ENCODE peak calls at places on chromosomes 4 and X, in four cellular contexts. One of them, this sample, is unnamed.

GRCh38 chr4:126209117-126209516 is 894.4 kb downstream of the FAT4 start:
- DNase-seq in foreskin fibroblast: peak
- DNase-seq in activated CD4-positive, CD25-positive, alpha-beta regulatory T cell treated with anti-CD3 and anti-CD28 coated beads, Interleukin-2, amount 50 U/mL, for 16 hours: no peak
- DNase-seq in substantia nigra: no peak
- DNase-seq in this sample: no peak

GRCh38 chrX:130282151-130282550 is 13.5 kb upstream of the ZNF280C start:
- DNase-seq in foreskin fibroblast: no peak
- DNase-seq in activated CD4-positive, CD25-positive, alpha-beta regulatory T cell treated with anti-CD3 and anti-CD28 coated beads, Interleukin-2, amount 50 U/mL, for 16 hours: no peak
- DNase-seq in substantia nigra: no peak
- DNase-seq in this sample: no peak

GRCh38 chr4:82865592-82865991 is 25.4 kb downstream of the SEC31A start:
- DNase-seq in foreskin fibroblast: peak
- DNase-seq in substantia nigra: no peak
- DNase-seq in activated CD4-positive, CD25-positive, alpha-beta regulatory T cell treated with anti-CD3 and anti-CD28 coated beads, Interleukin-2, amount 50 U/mL, for 16 hours: no peak
- DNase-seq in this sample: no peak

GRCh38 chr4:170025523-170026252 is 507 bp downstream of the MFAP3L start:
- DNase-seq in substantia nigra: peak
- DNase-seq in activated CD4-positive, CD25-positive, alpha-beta regulatory T cell treated with anti-CD3 and anti-CD28 coated beads, Interleukin-2, amount 50 U/mL, for 16 hours: no peak
- DNase-seq in foreskin fibroblast: peak
- DNase-seq in this sample: no peak

GRCh38 chr4:69909195-69909594 is 21.7 kb upstream of the CSN1S1 start:
- DNase-seq in foreskin fibroblast: no peak
- DNase-seq in substantia nigra: no peak
- DNase-seq in activated CD4-positive, CD25-positive, alpha-beta regulatory T cell treated with anti-CD3 and anti-CD28 coated beads, Interleukin-2, amount 50 U/mL, for 16 hours: no peak
- DNase-seq in this sample: no peak

GRCh38 chr4:53015681-53016080 is 153.6 kb downstream of the RASL11B start:
- DNase-seq in activated CD4-positive, CD25-positive, alpha-beta regulatory T cell treated with anti-CD3 and anti-CD28 coated beads, Interleukin-2, amount 50 U/mL, for 16 hours: no peak
- DNase-seq in substantia nigra: no peak
- DNase-seq in foreskin fibroblast: peak
- DNase-seq in this sample: no peak

GRCh38 chrX:2933125-2933900 is 4.2 kb upstream of the ARSD start:
- DNase-seq in activated CD4-positive, CD25-positive, alpha-beta regulatory T cell treated with anti-CD3 and anti-CD28 coated beads, Interleukin-2, amount 50 U/mL, for 16 hours: no peak
- DNase-seq in substantia nigra: no peak
- DNase-seq in foreskin fibroblast: no peak
- DNase-seq in this sample: no peak

GRCh38 chr4:152309418-152309817 is 226.5 kb downstream of the FBXW7 start:
- DNase-seq in foreskin fibroblast: no peak
- DNase-seq in substantia nigra: no peak
- DNase-seq in activated CD4-positive, CD25-positive, alpha-beta regulatory T cell treated with anti-CD3 and anti-CD28 coated beads, Interleukin-2, amount 50 U/mL, for 16 hours: no peak
- DNase-seq in this sample: no peak

GRCh38 chr4:212438-213174 is 88.3 kb downstream of the ZNF718 start:
- DNase-seq in activated CD4-positive, CD25-positive, alpha-beta regulatory T cell treated with anti-CD3 and anti-CD28 coated beads, Interleukin-2, amount 50 U/mL, for 16 hours: no peak
- DNase-seq in foreskin fibroblast: peak
- DNase-seq in substantia nigra: peak
- DNase-seq in this sample: peak

GRCh38 chrX:17380221-17380620 is 5.2 kb downstream of the NHS start:
- DNase-seq in foreskin fibroblast: no peak
- DNase-seq in substantia nigra: no peak
- DNase-seq in activated CD4-positive, CD25-positive, alpha-beta regulatory T cell treated with anti-CD3 and anti-CD28 coated beads, Interleukin-2, amount 50 U/mL, for 16 hours: no peak
- DNase-seq in this sample: no peak

GRCh38 chr4:153639556-153640475 is 44.3 kb upstream of the TLR2 start:
- DNase-seq in substantia nigra: no peak
- DNase-seq in activated CD4-positive, CD25-positive, alpha-beta regulatory T cell treated with anti-CD3 and anti-CD28 coated beads, Interleukin-2, amount 50 U/mL, for 16 hours: no peak
- DNase-seq in foreskin fibroblast: no peak
- DNase-seq in this sample: no peak

GRCh38 chr4:110638347-110638746 is 15.5 kb upstream of the PITX2 start:
- DNase-seq in substantia nigra: no peak
- DNase-seq in activated CD4-positive, CD25-positive, alpha-beta regulatory T cell treated with anti-CD3 and anti-CD28 coated beads, Interleukin-2, amount 50 U/mL, for 16 hours: no peak
- DNase-seq in foreskin fibroblast: no peak
- DNase-seq in this sample: no peak

GRCh38 chrX:136191171-136191570 is 43.8 kb downstream of the FHL1 start:
- DNase-seq in substantia nigra: no peak
- DNase-seq in foreskin fibroblast: no peak
- DNase-seq in activated CD4-positive, CD25-positive, alpha-beta regulatory T cell treated with anti-CD3 and anti-CD28 coated beads, Interleukin-2, amount 50 U/mL, for 16 hours: no peak
- DNase-seq in this sample: no peak

GRCh38 chr4:100982345-100982744 is 365.0 kb downstream of the PPP3CA start:
- DNase-seq in foreskin fibroblast: no peak
- DNase-seq in activated CD4-positive, CD25-positive, alpha-beta regulatory T cell treated with anti-CD3 and anti-CD28 coated beads, Interleukin-2, amount 50 U/mL, for 16 hours: no peak
- DNase-seq in substantia nigra: no peak
- DNase-seq in this sample: no peak

GRCh38 chr4:54852602-54853001 is 194.8 kb downstream of the KIT start:
- DNase-seq in activated CD4-positive, CD25-positive, alpha-beta regulatory T cell treated with anti-CD3 and anti-CD28 coated beads, Interleukin-2, amount 50 U/mL, for 16 hours: no peak
- DNase-seq in foreskin fibroblast: no peak
- DNase-seq in substantia nigra: no peak
- DNase-seq in this sample: no peak

GRCh38 chr4:124980276-124980752 is 267.8 kb upstream of the ANKRD50 start:
- DNase-seq in substantia nigra: no peak
- DNase-seq in activated CD4-positive, CD25-positive, alpha-beta regulatory T cell treated with anti-CD3 and anti-CD28 coated beads, Interleukin-2, amount 50 U/mL, for 16 hours: no peak
- DNase-seq in foreskin fibroblast: peak
- DNase-seq in this sample: no peak

GRCh38 chrX:22686138-22686541 is 313.6 kb upstream of the DDX53 start:
- DNase-seq in activated CD4-positive, CD25-positive, alpha-beta regulatory T cell treated with anti-CD3 and anti-CD28 coated beads, Interleukin-2, amount 50 U/mL, for 16 hours: no peak
- DNase-seq in substantia nigra: peak
- DNase-seq in foreskin fibroblast: peak
- DNase-seq in this sample: peak

GRCh38 chr4:78370625-78371372 is 180.8 kb upstream of the ANXA3 start:
- DNase-seq in foreskin fibroblast: no peak
- DNase-seq in substantia nigra: no peak
- DNase-seq in activated CD4-positive, CD25-positive, alpha-beta regulatory T cell treated with anti-CD3 and anti-CD28 coated beads, Interleukin-2, amount 50 U/mL, for 16 hours: no peak
- DNase-seq in this sample: no peak

GRCh38 chr4:128917781-128918180 is 108.3 kb downstream of the JADE1 start:
- DNase-seq in foreskin fibroblast: no peak
- DNase-seq in substantia nigra: no peak
- DNase-seq in activated CD4-positive, CD25-positive, alpha-beta regulatory T cell treated with anti-CD3 and anti-CD28 coated beads, Interleukin-2, amount 50 U/mL, for 16 hours: no peak
- DNase-seq in this sample: no peak

GRCh38 chr4:152033621-152034020 is 272.8 kb upstream of the GATB start:
- DNase-seq in substantia nigra: no peak
- DNase-seq in foreskin fibroblast: no peak
- DNase-seq in activated CD4-positive, CD25-positive, alpha-beta regulatory T cell treated with anti-CD3 and anti-CD28 coated beads, Interleukin-2, amount 50 U/mL, for 16 hours: no peak
- DNase-seq in this sample: no peak

GRCh38 chr4:174628206-174628605 is 105.9 kb upstream of the HPGD start:
- DNase-seq in activated CD4-positive, CD25-positive, alpha-beta regulatory T cell treated with anti-CD3 and anti-CD28 coated beads, Interleukin-2, amount 50 U/mL, for 16 hours: no peak
- DNase-seq in foreskin fibroblast: no peak
- DNase-seq in substantia nigra: no peak
- DNase-seq in this sample: no peak